ENCODE peak calls at places on chromosomes 5 and 9, in six cellular contexts. O is neuronal stem cell, Z is IMR-90, R is trophoblast cell, E is H9, W is H1. F is an unnamed sample. For H3K9me3, the result is how much of the 10 kb centered on the place peaks cover.

GRCh38 chr9:129270903-129271431 is 92.9 kb upstream of the IER5L start:
- DNase-seq in E (no peak), Z (peak), W (no peak), R (no peak), O (no peak), F (peak)

GRCh38 chr5:21862986-21863385 is 990.2 kb downstream of the CDH12 start:
- DNase-seq in Z (no peak), R (no peak), W (no peak), E (no peak), O (no peak), F (no peak)

GRCh38 chr5:14920121-14920520 is 48.5 kb upstream of the ANKH start:
- DNase-seq in R (no peak), Z (peak), E (no peak), W (no peak), O (no peak), F (no peak)

GRCh38 chr5:141696431-141696830 is 14.4 kb upstream of the ARAP3 start:
- DNase-seq in W (no peak), O (no peak), E (no peak), R (no peak), Z (no peak), F (no peak)

GRCh38 chr9:89873801-89874200 is 269.0 kb downstream of the GADD45G start:
- DNase-seq in R (no peak), Z (no peak), W (no peak), O (no peak), E (peak), F (no peak)

GRCh38 chr9:115808108-115808507 is 345.5 kb upstream of the PAPPA start:
- DNase-seq in W (no peak), Z (no peak), E (no peak), R (no peak), O (no peak), F (no peak)

GRCh38 chr5:35003018-35003957 is 44.5 kb downstream of the AGXT2 start:
- DNase-seq in Z (peak), E (peak), R (peak), W (no peak), O (peak), F (peak)

GRCh38 chr9:101477214-101477613 is 41.6 kb upstream of the ALDOB start:
- DNase-seq in R (no peak), W (no peak), O (no peak), Z (peak), E (no peak), F (no peak)

GRCh38 chr5:81757404-81757803 is 6.5 kb upstream of the SSBP2 start:
- DNase-seq in E (no peak), Z (no peak), R (peak), W (no peak), O (no peak), F (no peak)

GRCh38 chr5:80090884-80091166 is 55.7 kb downstream of the THBS4 start:
- DNase-seq in R (no peak), O (no peak), E (peak), W (no peak), Z (no peak), F (no peak)

GRCh38 chr5:147904110-147904509 is 2.2 kb downstream of the C5orf46 start:
- DNase-seq in O (no peak), Z (no peak), E (no peak), R (peak), W (no peak), F (no peak)

GRCh38 chr5:59786271-59786805 is 107.2 kb downstream of the PDE4D start:
- DNase-seq in R (peak), E (no peak), W (no peak), O (no peak), Z (peak), F (peak)

GRCh38 chr5:2288968-2289367 is 406.2 kb upstream of the IRX4 start:
- DNase-seq in E (no peak), R (no peak), O (no peak), Z (no peak), W (no peak), F (no peak)

GRCh38 chr5:144979516-144980264 is 809.0 kb downstream of the KCTD16 start:
- DNase-seq in E (no peak), R (no peak), O (no peak), W (no peak), Z (no peak), F (no peak)

GRCh38 chr5:173204185-173204979 is 30.6 kb downstream of the NKX2-5 start:
- DNase-seq in E (no peak), Z (peak), R (peak), O (no peak), W (no peak), F (peak)

GRCh38 chr9:12666813-12667212 is 26.4 kb upstream of the TYRP1 start:
- DNase-seq in O (no peak), Z (no peak), W (no peak), R (no peak), E (no peak), F (no peak)

GRCh38 chr9:97504381-97505216 is 3.1 kb downstream of the TMOD1 start:
- DNase-seq in W (no peak), R (no peak), Z (peak), E (no peak), O (no peak), F (peak)

GRCh38 chr5:169350759-169351240 is 49.9 kb upstream of the SLIT3 start:
- DNase-seq in R (peak), E (no peak), W (peak), Z (peak), O (no peak), F (peak)

GRCh38 chr5:136042665-136043121 is 13.9 kb downstream of the TGFBI start:
- DNase-seq in R (no peak), E (no peak), Z (no peak), W (no peak), O (no peak), F (peak)

GRCh38 chr9:84652496-84653081 is 16.9 kb upstream of the NTRK2 start:
- DNase-seq in E (no peak), Z (no peak), R (no peak), O (no peak), W (no peak), F (no peak)

GRCh38 chr5:142660731-142661130 is 25.2 kb downstream of the FGF1 start:
- DNase-seq in Z (no peak), E (no peak), R (no peak), W (no peak), O (no peak), F (no peak)

GRCh38 chr5:150113047-150113744 is 26.8 kb upstream of the CSF1R start:
- DNase-seq in E (peak), R (peak), W (no peak), O (no peak), Z (no peak), F (no peak)

GRCh38 chr5:77292026-77292757 is 81.7 kb downstream of the PDE8B start:
- DNase-seq in O (no peak), W (no peak), E (no peak), Z (peak), R (peak), F (peak)

GRCh38 chr5:138472353-138472752 is 7.1 kb downstream of the EGR1 start:
- DNase-seq in Z (no peak), O (no peak), E (peak), R (peak), W (no peak), F (peak)

GRCh38 chr5:97550818-97551217 is 367.8 kb upstream of the RIOK2 start:
- DNase-seq in W (no peak), Z (no peak), R (no peak), O (no peak), E (no peak), F (no peak)

GRCh38 chr9:107707915-107708441 is 218.4 kb upstream of the KLF4 start:
- DNase-seq in R (peak), O (no peak), E (no peak), Z (peak), W (no peak), F (peak)

GRCh38 chr5:168334161-168335094 is 43.0 kb downstream of the WWC1 start:
- DNase-seq in O (peak), E (peak), Z (peak), W (peak), R (peak), F (peak)

GRCh38 chr9:125399666-125400065 is 138.0 kb downstream of the GAPVD1 start:
- DNase-seq in R (no peak), W (no peak), E (peak), Z (no peak), O (no peak), F (no peak)

GRCh38 chr5:65334077-65334476 is 147.6 kb downstream of the ADAMTS6 start:
- DNase-seq in R (peak), O (no peak), E (no peak), W (no peak), Z (no peak), F (no peak)

GRCh38 chr5:147805030-147805454 is 22.5 kb upstream of the JAKMIP2 start:
- DNase-seq in Z (no peak), O (no peak), R (no peak), W (no peak), E (no peak), F (peak)

GRCh38 chr9:120715331-120715924 is 1.2 kb upstream of the MEGF9 start:
- DNase-seq in W (peak), Z (peak), O (peak), E (peak), R (peak), F (peak)

GRCh38 chr5:135332519-135333150 is 66.4 kb downstream of the MACROH2A1 start:
- DNase-seq in O (peak), E (no peak), W (no peak), Z (peak), R (no peak), F (peak)

GRCh38 chr9:112719696-112720095 is 1.8 kb upstream of the INIP start:
- DNase-seq in O (no peak), R (no peak), Z (peak), W (no peak), E (no peak), F (no peak)

GRCh38 chr9:2158729-2159128 is 143.6 kb downstream of the SMARCA2 start:
- DNase-seq in E (no peak), R (no peak), O (no peak), W (no peak), Z (no peak), F (peak)

GRCh38 chr9:14279671-14280070 is 34.3 kb downstream of the NFIB start:
- DNase-seq in R (peak), W (no peak), E (no peak), Z (peak), O (no peak), F (no peak)

DNA sequence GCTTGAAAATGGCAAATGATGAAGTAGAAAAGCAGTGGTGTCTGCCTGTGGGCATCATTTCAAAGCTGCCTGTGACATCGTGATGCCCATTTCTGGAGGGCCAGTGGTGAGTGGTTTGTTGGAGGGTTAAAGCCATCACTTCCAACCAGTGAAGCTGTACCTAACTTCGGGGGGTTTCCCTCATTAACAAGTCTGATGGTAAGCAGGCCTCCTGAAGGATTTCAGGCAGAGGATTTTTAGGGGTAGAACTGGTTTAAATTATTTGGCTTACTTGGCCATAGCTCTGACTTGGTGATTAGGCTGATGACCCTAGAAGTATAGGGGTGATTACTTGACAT is 10.7 kb downstream of the TNFAIP8 start:
- DNase-seq in O (no peak), R (no peak), W (no peak), E (no peak), Z (no peak), F (no peak)
- H3K9ac ChIP-seq in O (peak), R (no peak), W (no peak), E (no peak), Z (no peak), F (no peak)

DNA sequence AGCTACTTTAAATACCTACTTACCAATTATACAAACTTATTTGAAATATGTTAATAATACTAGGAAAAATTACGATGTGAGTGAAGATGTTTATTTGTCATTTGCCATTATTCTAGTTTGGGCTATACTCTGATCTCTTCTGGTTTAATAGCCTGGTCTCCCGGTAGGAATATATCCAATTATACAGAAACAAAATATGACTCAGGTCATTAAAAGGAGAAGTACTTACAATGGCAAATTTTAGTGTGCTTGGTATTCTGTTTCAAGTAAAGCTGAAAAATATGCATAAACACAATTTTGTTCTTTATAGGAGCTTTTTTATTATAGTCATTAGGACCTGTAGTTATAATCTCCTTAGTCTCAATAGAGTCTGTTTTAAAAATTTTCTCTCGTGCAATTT is 176.8 kb downstream of the SLCO4C1 start:
- DNase-seq in W (no peak), Z (no peak), R (no peak), E (no peak), O (no peak), F (no peak)
- H2BK120ac ChIP-seq in W (no peak), Z (no peak), R (no peak), E (no peak), O (no peak), F (no peak)

GRCh38 chr5:122924203-122924602 is 78.8 kb downstream of the SNX24 start:
- DNase-seq in O (no peak), Z (peak), E (no peak), W (no peak), R (no peak), F (peak)

GRCh38 chr5:122924719-122925395 is 79.4 kb downstream of the SNX24 start:
- DNase-seq in O (no peak), R (no peak), W (no peak), Z (no peak), E (no peak), F (no peak)

GRCh38 chr5:122916490-122916889 is 71.1 kb downstream of the SNX24 start:
- DNase-seq in O (no peak), R (no peak), Z (no peak), W (no peak), E (no peak), F (no peak)

GRCh38 chr5:122919969-122920368 is 74.6 kb downstream of the SNX24 start:
- DNase-seq in Z (no peak), E (no peak), R (no peak), W (no peak), O (no peak), F (no peak)

DNA sequence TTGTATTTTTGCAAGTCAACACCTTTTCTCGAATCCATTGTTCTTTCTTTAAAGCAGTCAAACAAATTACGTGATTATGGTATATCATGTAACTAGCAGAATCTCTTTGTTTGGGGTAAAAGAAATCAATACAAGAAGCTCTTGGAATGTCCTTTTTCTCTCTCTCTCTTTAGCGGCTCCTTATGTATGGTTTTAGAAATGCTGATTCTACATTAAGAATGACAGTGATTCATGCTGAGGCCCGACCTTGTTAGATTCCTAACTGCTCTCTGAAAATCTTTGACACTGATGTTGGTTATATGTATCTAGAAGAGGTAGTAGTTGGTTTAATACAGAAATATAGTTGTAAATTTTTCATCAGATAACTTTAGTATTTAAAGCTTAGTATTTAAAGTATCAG is 76.4 kb downstream of the SNX24 start:
- DNase-seq in O (no peak), E (no peak), R (no peak), W (no peak), Z (no peak), F (peak)
- H3K9me3 ChIP-seq in O (under half), E (under half), R (under half), W (under half), Z (under half), F (under half)

GRCh38 chr9:91485006-91485405 is 61.4 kb upstream of the NFIL3 start:
- DNase-seq in W (no peak), Z (no peak), R (peak), O (no peak), E (no peak), F (no peak)

GRCh38 chr9:91483189-91483691 is 59.6 kb upstream of the NFIL3 start:
- DNase-seq in O (no peak), R (peak), W (no peak), Z (peak), E (no peak), F (peak)

GRCh38 chr9:91483835-91484234 is 60.2 kb upstream of the NFIL3 start:
- DNase-seq in Z (no peak), E (no peak), R (peak), W (no peak), O (no peak), F (no peak)

GRCh38 chr9:91477106-91477505 is 53.5 kb upstream of the NFIL3 start:
- DNase-seq in Z (no peak), E (no peak), O (peak), W (no peak), R (no peak), F (no peak)

GRCh38 chr9:91481971-91482370 is 58.3 kb upstream of the NFIL3 start:
- DNase-seq in R (no peak), Z (no peak), O (no peak), E (no peak), W (no peak), F (no peak)
- H3K9ac ChIP-seq in R (no peak), Z (no peak), O (no peak), E (no peak), W (no peak), F (peak)

GRCh38 chr5:132758406-132758805 is 11.2 kb downstream of the CCNI2 start:
- DNase-seq in R (no peak), W (no peak), E (no peak), O (no peak), Z (no peak), F (no peak)

GRCh38 chr5:132761321-132762240 is 14.4 kb downstream of the CCNI2 start:
- DNase-seq in W (no peak), O (no peak), Z (no peak), E (peak), R (no peak), F (no peak)

GRCh38 chr5:132760601-132761317 is 13.5 kb downstream of the CCNI2 start:
- DNase-seq in Z (no peak), O (no peak), W (no peak), E (peak), R (no peak), F (no peak)

GRCh38 chr5:132760043-132760420 is 12.8 kb downstream of the CCNI2 start:
- DNase-seq in W (no peak), R (no peak), O (no peak), Z (no peak), E (no peak), F (no peak)

DNA sequence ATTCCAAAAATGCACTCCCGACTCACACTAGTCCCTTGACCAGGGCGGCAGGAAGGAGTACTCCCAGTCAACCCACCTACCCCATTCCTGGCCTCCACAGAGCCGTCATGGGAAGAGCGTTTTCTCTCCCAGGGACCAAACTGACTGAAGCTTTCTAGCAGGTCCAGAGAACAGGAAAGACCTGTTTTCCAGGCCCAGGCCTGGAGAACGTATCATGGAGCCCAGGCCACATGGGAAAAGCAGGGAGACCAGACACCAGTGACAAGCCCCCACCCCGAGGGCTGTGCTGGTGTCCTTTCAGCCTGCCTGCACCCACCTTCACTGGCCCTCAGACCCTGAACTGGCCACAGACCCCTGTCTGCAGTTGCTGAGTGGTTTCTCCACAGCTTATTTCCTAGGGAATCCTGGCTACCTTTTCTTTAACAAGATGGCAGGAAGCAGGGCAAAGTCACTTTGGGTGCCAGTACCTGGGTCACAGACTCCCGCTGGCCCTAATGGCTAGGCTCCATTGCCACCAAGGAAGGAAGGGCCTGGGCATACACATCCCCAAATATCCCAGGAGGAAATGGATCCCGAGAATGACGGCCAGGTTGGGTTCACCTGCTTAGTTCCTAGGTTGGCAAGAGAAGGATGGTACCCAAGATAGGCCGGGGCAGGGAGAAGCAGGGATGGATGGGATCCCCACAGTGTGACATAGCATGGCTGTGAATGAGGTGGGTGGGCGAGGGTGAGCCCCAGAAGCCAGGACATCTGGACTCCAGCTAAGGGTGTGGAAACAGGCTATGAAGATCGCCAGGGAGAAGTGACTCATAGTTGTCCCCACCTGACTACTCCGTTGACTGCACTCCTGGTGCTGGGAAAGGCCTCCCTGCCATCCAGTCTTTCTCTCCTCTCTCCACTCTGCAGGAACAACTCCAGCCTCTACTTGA is 12.2 kb downstream of the CCNI2 start:
- DNase-seq in E (no peak), W (no peak), R (peak), O (no peak), Z (no peak), F (no peak)
- H2BK120ac ChIP-seq in E (no peak), W (no peak), R (peak), O (no peak), Z (no peak), F (no peak)

F was measured in mesenchymal stem cell.